ENCODE peak calls at places on chromosomes 11 and 22, in seven cellular contexts. N, B, U, S, L, P and D are unnamed samples.

GRCh38 chr22:29998627-29999026 is 81.6 kb upstream of the HORMAD2 start:
- DNase-seq in N (no peak), B (no peak), U (peak; percentile 73), S (no peak), L (no peak), P (no peak), D (no peak)

GRCh38 chr11:116529210-116529609 is 243.6 kb downstream of the BUD13 start:
- DNase-seq in N (no peak), B (no peak), U (no peak), S (no peak), L (no peak), P (no peak), D (no peak)

GRCh38 chr22:44550666-44551491 is 52.8 kb upstream of the RTL6 start:
- DNase-seq in N (peak; percentile 69), B (no peak), U (peak; percentile 93), S (no peak), L (peak; percentile 40), P (peak; percentile 33), D (peak; percentile 94)

GRCh38 chr11:37988031-37988430 is 1390.0 kb upstream of the RAG2 start:
- DNase-seq in N (no peak), B (no peak), U (no peak), S (no peak), L (no peak), P (no peak), D (no peak)

GRCh38 chr11:119262668-119263351 is 54.1 kb downstream of the MCAM start:
- DNase-seq in N (no peak), B (no peak), U (peak; percentile 56), S (no peak), L (no peak), P (no peak), D (no peak)

GRCh38 chr22:36362819-36363377 is 24.9 kb downstream of the MYH9 start:
- DNase-seq in N (no peak), B (no peak), U (peak; percentile 66), S (no peak), L (no peak), P (no peak), D (no peak)

GRCh38 chr11:43983221-43983795 is 40.9 kb downstream of the C11orf96 start:
- DNase-seq in N (no peak), B (no peak), U (no peak), S (no peak), L (no peak), P (no peak), D (no peak)

GRCh38 chr11:33631749-33632091 is 68.9 kb downstream of the C11orf91 start:
- DNase-seq in N (no peak), B (no peak), U (no peak), S (no peak), L (no peak), P (no peak), D (no peak)

GRCh38 chr11:64150481-64151239 is 15.3 kb downstream of the MACROD1 start:
- DNase-seq in N (peak; percentile 71), B (peak; percentile 87), U (no peak), S (no peak), L (no peak), P (peak; percentile 63), D (no peak)

GRCh38 chr11:7019500-7020182 is 505 bp downstream of the ZNF214 start:
- DNase-seq in N (peak; percentile 21), B (no peak), U (peak; percentile 18), S (no peak), L (no peak), P (no peak), D (no peak)

GRCh38 chr22:42879371-42880021 is 22.4 kb upstream of the ARFGAP3 start:
- DNase-seq in N (no peak), B (no peak), U (no peak), S (no peak), L (no peak), P (no peak), D (no peak)

GRCh38 chr11:117932987-117933386 is 3.8 kb upstream of the TMPRSS13 start:
- DNase-seq in N (no peak), B (no peak), U (no peak), S (no peak), L (no peak), P (no peak), D (no peak)

GRCh38 chr11:72972541-72973128 is 158.4 kb downstream of the ATG16L2 start:
- DNase-seq in N (no peak), B (no peak), U (peak; percentile 89), S (no peak), L (no peak), P (no peak), D (peak; percentile 76)

GRCh38 chr11:17976651-17977050 is 36.2 kb downstream of the SERGEF start:
- DNase-seq in N (no peak), B (no peak), U (no peak), S (no peak), L (no peak), P (no peak), D (no peak)

GRCh38 chr11:100831929-100832480 is 144.9 kb downstream of the ARHGAP42 start:
- DNase-seq in N (peak; percentile 13), B (no peak), U (peak; percentile 42), S (no peak), L (no peak), P (no peak), D (no peak)

GRCh38 chr11:9765320-9766101 is 101.6 kb downstream of the SWAP70 start:
- DNase-seq in N (peak; percentile 60), B (no peak), U (peak; percentile 96), S (no peak), L (no peak), P (no peak), D (peak; percentile 84)

GRCh38 chr11:45110562-45110961 is 35.9 kb upstream of the PRDM11 start:
- DNase-seq in N (no peak), B (peak; percentile 73), U (peak; percentile 72), S (no peak), L (no peak), P (no peak), D (peak; percentile 34)